ENCODE peak calls at places on chromosomes 13 and 19, in four cellular contexts. One of them, this sample, is unnamed.

GRCh38 chr19:51333836-51334460 is 8.0 kb downstream of the VSIG10L start:
- DNase-seq in HAP-1: no peak
- DNase-seq in nephron progenitor cell: no peak
- DNase-seq in fibroblast of gingiva: no peak
- DNase-seq in this sample: no peak

GRCh38 chr19:30406220-30406944 is 34.2 kb downstream of the ZNF536 start:
- DNase-seq in HAP-1: peak
- DNase-seq in fibroblast of gingiva: no peak
- DNase-seq in nephron progenitor cell: peak
- DNase-seq in this sample: no peak

GRCh38 chr19:14048439-14049153 is 13.3 kb downstream of the PALM3 start:
- DNase-seq in fibroblast of gingiva: no peak
- DNase-seq in nephron progenitor cell: peak
- DNase-seq in HAP-1: peak
- DNase-seq in this sample: no peak

GRCh38 chr19:38003427-38004099 is 96.6 kb downstream of the SIPA1L3 start:
- DNase-seq in nephron progenitor cell: peak
- DNase-seq in fibroblast of gingiva: peak
- DNase-seq in HAP-1: peak
- DNase-seq in this sample: no peak

GRCh38 chr19:6503407-6504201 is 1.5 kb upstream of the TUBB4A start:
- DNase-seq in fibroblast of gingiva: no peak
- DNase-seq in HAP-1: no peak
- DNase-seq in nephron progenitor cell: no peak
- DNase-seq in this sample: no peak

GRCh38 chr19:19234220-19234816 is 22.6 kb downstream of the NCAN start:
- DNase-seq in fibroblast of gingiva: no peak
- DNase-seq in HAP-1: no peak
- DNase-seq in nephron progenitor cell: no peak
- DNase-seq in this sample: no peak

GRCh38 chr13:112346173-112346898 is 29.8 kb upstream of the SPACA7 start:
- DNase-seq in HAP-1: peak
- DNase-seq in nephron progenitor cell: peak
- DNase-seq in fibroblast of gingiva: no peak
- DNase-seq in this sample: no peak

GRCh38 chr19:33302974-33303790 is 848 bp upstream of the CEBPA start:
- DNase-seq in HAP-1: peak
- DNase-seq in nephron progenitor cell: peak
- DNase-seq in fibroblast of gingiva: peak
- DNase-seq in this sample: no peak

GRCh38 chr13:106490887-106491321 is 44.6 kb downstream of the EFNB2 start:
- DNase-seq in nephron progenitor cell: no peak
- DNase-seq in fibroblast of gingiva: no peak
- DNase-seq in HAP-1: no peak
- DNase-seq in this sample: no peak

GRCh38 chr13:35518337-35518736 is 41.8 kb upstream of the MAB21L1 start:
- DNase-seq in fibroblast of gingiva: no peak
- DNase-seq in nephron progenitor cell: no peak
- DNase-seq in HAP-1: no peak
- DNase-seq in this sample: no peak

GRCh38 chr19:3783660-3784584 is 2.3 kb downstream of the MATK start:
- DNase-seq in HAP-1: no peak
- DNase-seq in nephron progenitor cell: no peak
- DNase-seq in fibroblast of gingiva: no peak
- DNase-seq in this sample: no peak

GRCh38 chr13:49669735-49670309 is 21.5 kb downstream of the EBPL start:
- DNase-seq in nephron progenitor cell: peak
- DNase-seq in HAP-1: peak
- DNase-seq in fibroblast of gingiva: peak
- DNase-seq in this sample: no peak

GRCh38 chr13:42011601-42012401 is 36.6 kb upstream of the DGKH start:
- DNase-seq in fibroblast of gingiva: no peak
- DNase-seq in HAP-1: peak
- DNase-seq in nephron progenitor cell: no peak
- DNase-seq in this sample: no peak

GRCh38 chr13:91406619-91407018 is 8.2 kb downstream of the GPC5 start:
- DNase-seq in HAP-1: peak
- DNase-seq in fibroblast of gingiva: peak
- DNase-seq in nephron progenitor cell: no peak
- DNase-seq in this sample: no peak

GRCh38 chr19:17075860-17076538 is 422 bp downstream of the MYO9B start:
- DNase-seq in HAP-1: peak
- DNase-seq in fibroblast of gingiva: no peak
- DNase-seq in nephron progenitor cell: no peak
- DNase-seq in this sample: peak

GRCh38 chr19:45115809-45116615 is 23.0 kb downstream of the PPP1R37 start:
- DNase-seq in fibroblast of gingiva: peak
- DNase-seq in nephron progenitor cell: no peak
- DNase-seq in HAP-1: no peak
- DNase-seq in this sample: no peak

GRCh38 chr19:14035706-14036105 is 4.1 kb downstream of the IL27RA start:
- DNase-seq in fibroblast of gingiva: peak
- DNase-seq in nephron progenitor cell: no peak
- DNase-seq in HAP-1: no peak
- DNase-seq in this sample: no peak

GRCh38 chr19:40553885-40554857 is 22.5 kb upstream of the SHKBP1 start:
- DNase-seq in fibroblast of gingiva: no peak
- DNase-seq in nephron progenitor cell: peak
- DNase-seq in HAP-1: no peak
- DNase-seq in this sample: no peak

GRCh38 chr13:113804703-113805430 is 45.8 kb downstream of the TMEM255B start:
- DNase-seq in nephron progenitor cell: no peak
- DNase-seq in HAP-1: no peak
- DNase-seq in fibroblast of gingiva: no peak
- DNase-seq in this sample: no peak

GRCh38 chr13:29465741-29466293 is 129.7 kb downstream of the SLC7A1 start:
- DNase-seq in nephron progenitor cell: no peak
- DNase-seq in HAP-1: no peak
- DNase-seq in fibroblast of gingiva: peak
- DNase-seq in this sample: no peak

GRCh38 chr13:103351035-103351828 is 285.0 kb upstream of the SLC10A2 start:
- DNase-seq in HAP-1: no peak
- DNase-seq in nephron progenitor cell: peak
- DNase-seq in fibroblast of gingiva: no peak
- DNase-seq in this sample: no peak

GRCh38 chr13:40175639-40176038 is 490.8 kb downstream of the FOXO1 start:
- DNase-seq in nephron progenitor cell: no peak
- DNase-seq in fibroblast of gingiva: peak
- DNase-seq in HAP-1: no peak
- DNase-seq in this sample: no peak

GRCh38 chr13:113876341-113877148 is 12.7 kb upstream of the GAS6 start:
- DNase-seq in HAP-1: no peak
- DNase-seq in nephron progenitor cell: no peak
- DNase-seq in fibroblast of gingiva: no peak
- DNase-seq in this sample: no peak

GRCh38 chr13:90008707-90009149 is 1338.8 kb upstream of the MIR17HG start:
- DNase-seq in fibroblast of gingiva: no peak
- DNase-seq in HAP-1: peak
- DNase-seq in nephron progenitor cell: no peak
- DNase-seq in this sample: no peak

GRCh38 chr13:113427562-113428468 is 25.5 kb downstream of the ADPRHL1 start:
- DNase-seq in fibroblast of gingiva: peak
- DNase-seq in nephron progenitor cell: no peak
- DNase-seq in HAP-1: no peak
- DNase-seq in this sample: no peak

GRCh38 chr13:99339736-99340392 is 32.7 kb upstream of the GPR183 start:
- DNase-seq in HAP-1: no peak
- DNase-seq in nephron progenitor cell: no peak
- DNase-seq in fibroblast of gingiva: peak
- DNase-seq in this sample: no peak

GRCh38 chr19:6236310-6237291 is 43.2 kb downstream of the MLLT1 start:
- DNase-seq in HAP-1: no peak
- DNase-seq in nephron progenitor cell: no peak
- DNase-seq in fibroblast of gingiva: no peak
- DNase-seq in this sample: no peak

GRCh38 chr13:42486711-42487198 is 87.2 kb upstream of the TNFSF11 start:
- DNase-seq in HAP-1: no peak
- DNase-seq in nephron progenitor cell: no peak
- DNase-seq in fibroblast of gingiva: peak
- DNase-seq in this sample: no peak